ENCODE peak calls at places on chromosome 11, in nine cellular contexts. V is stomach, O is GM12891, W is HCT116, Q is prostate gland, X is upper lobe of left lung, I is K562, P is endothelial cell of umbilical vein, E is sigmoid colon. U is an unnamed sample.

GRCh38 chr11:113974741-113975470 is at the start of gene HTR3A:
- DNase-seq in P (peak), Q (peak), O (no peak), E (no peak), X (peak), I (peak), V (peak), W (peak), U (no peak)

GRCh38 chr11:69887330-69887729 is 68.1 kb upstream of the FGF3 start:
- DNase-seq in O (no peak), P (no peak), I (no peak), E (no peak), W (no peak), Q (no peak), V (no peak), X (no peak), U (no peak)

GRCh38 chr11:79691445-79691844 is 250.6 kb upstream of the TENM4 start:
- DNase-seq in X (no peak), I (no peak), E (no peak), O (no peak), V (no peak), W (no peak), Q (no peak), P (no peak), U (no peak)

GRCh38 chr11:128422576-128423370 is 164.6 kb downstream of the ETS1 start:
- DNase-seq in O (no peak), W (no peak), Q (no peak), E (no peak), X (peak), I (no peak), P (no peak), V (peak), U (no peak)

GRCh38 chr11:128898580-128899344 is 7.6 kb downstream of the KCNJ5 start:
- DNase-seq in V (no peak), E (peak), I (no peak), P (no peak), Q (no peak), X (no peak), W (no peak), O (no peak), U (no peak)

GRCh38 chr11:94740975-94741707 is 27.0 kb upstream of the AMOTL1 start:
- DNase-seq in E (peak), W (peak), O (peak), V (no peak), Q (peak), I (peak), X (peak), P (peak), U (no peak)

GRCh38 chr11:12112731-12113130 is 2.3 kb downstream of the MICAL2 start:
- DNase-seq in O (no peak), I (no peak), Q (no peak), V (no peak), X (no peak), W (no peak), E (no peak), P (no peak), U (no peak)

GRCh38 chr11:115364892-115365291 is 139.3 kb downstream of the CADM1 start:
- DNase-seq in X (no peak), P (no peak), W (no peak), I (no peak), V (no peak), E (no peak), Q (no peak), O (no peak), U (no peak)

GRCh38 chr11:62689421-62690183 is at the start of gene LRRN4CL:
- DNase-seq in W (no peak), P (no peak), E (peak), X (no peak), I (no peak), Q (no peak), O (no peak), V (peak), U (no peak)

GRCh38 chr11:128471138-128471661 is 116.2 kb downstream of the ETS1 start:
- DNase-seq in W (no peak), Q (no peak), O (no peak), E (no peak), X (no peak), V (no peak), P (no peak), I (no peak), U (no peak)

GRCh38 chr11:83751041-83751440 is 464.9 kb upstream of the CCDC90B start:
- DNase-seq in E (no peak), V (no peak), I (no peak), Q (no peak), O (no peak), W (no peak), X (no peak), P (no peak), U (no peak)

GRCh38 chr11:11550534-11550933 is 71.3 kb downstream of the GALNT18 start:
- DNase-seq in I (no peak), O (no peak), Q (no peak), E (no peak), W (no peak), P (no peak), V (no peak), X (no peak), U (no peak)

GRCh38 chr11:78379039-78379670 is 38.5 kb downstream of the GAB2 start:
- DNase-seq in Q (no peak), I (no peak), W (no peak), X (no peak), V (no peak), P (no peak), E (no peak), O (no peak), U (no peak)

GRCh38 chr11:80136991-80137390 is 696.2 kb upstream of the TENM4 start:
- DNase-seq in Q (no peak), V (no peak), I (no peak), W (no peak), P (no peak), E (no peak), X (no peak), O (no peak), U (no peak)

GRCh38 chr11:24496371-24496727 is 504 bp upstream of the LUZP2 start:
- DNase-seq in X (no peak), W (no peak), Q (no peak), O (no peak), I (no peak), E (no peak), V (no peak), P (no peak), U (no peak)

GRCh38 chr11:91921974-91922373 is 302.6 kb upstream of the FAT3 start:
- DNase-seq in I (no peak), E (no peak), X (no peak), O (no peak), Q (no peak), W (no peak), P (peak), V (no peak), U (no peak)

GRCh38 chr11:46948378-46949131 is 12.0 kb downstream of the CSTPP1 start:
- DNase-seq in V (no peak), X (no peak), I (no peak), O (no peak), W (no peak), Q (no peak), E (no peak), P (peak), U (no peak)

GRCh38 chr11:83687787-83688186 is 401.6 kb upstream of the CCDC90B start:
- DNase-seq in O (no peak), Q (no peak), I (no peak), P (no peak), X (no peak), W (no peak), E (no peak), V (no peak), U (no peak)

GRCh38 chr11:101128571-101129202 is 926 bp downstream of the PGR start:
- DNase-seq in Q (no peak), V (no peak), P (no peak), X (peak), I (peak), W (no peak), E (peak), O (no peak), U (no peak)

GRCh38 chr11:8917157-8917820 is 6.3 kb downstream of the AKIP1 start:
- DNase-seq in V (peak), P (peak), I (no peak), Q (peak), E (peak), W (no peak), O (no peak), X (no peak), U (no peak)

GRCh38 chr11:27545946-27546345 is 39.4 kb upstream of the LIN7C start:
- DNase-seq in E (no peak), O (no peak), W (no peak), I (no peak), P (no peak), Q (no peak), V (no peak), X (no peak), U (no peak)

GRCh38 chr11:75767228-75767572 is 1.4 kb upstream of the DGAT2 start:
- DNase-seq in E (peak), Q (no peak), V (no peak), P (no peak), I (no peak), W (no peak), X (no peak), O (no peak), U (no peak)

GRCh38 chr11:75766449-75767227 is 1.9 kb upstream of the DGAT2 start:
- DNase-seq in Q (no peak), P (no peak), E (peak), V (no peak), I (no peak), O (no peak), X (no peak), W (no peak), U (no peak)

GRCh38 chr11:75768909-75769771 is 562 bp downstream of the DGAT2 start:
- DNase-seq in P (no peak), O (no peak), Q (peak), W (no peak), I (no peak), X (no peak), V (no peak), E (peak), U (peak)

GRCh38 chr11:75767793-75768111 is 826 bp upstream of the DGAT2 start:
- DNase-seq in E (no peak), O (no peak), I (no peak), P (no peak), V (no peak), Q (no peak), X (no peak), W (no peak), U (no peak)

GRCh38 chr11:75768112-75768908 is at the start of gene DGAT2:
- DNase-seq in E (peak), W (peak), V (peak), X (peak), O (peak), I (peak), Q (peak), P (peak), U (peak)
- TF ChIP-seq POLR2AphosphoS5 in E (no peak), W (peak), V (peak), X (peak), O (no peak), I (no peak), Q (peak), P (peak), U (peak)

GRCh38 chr11:118917488-118918127 is 8.1 kb downstream of the BCL9L start:
- DNase-seq in Q (no peak), E (peak), P (no peak), X (peak), W (no peak), I (no peak), O (no peak), V (no peak), U (no peak)

GRCh38 chr11:118916842-118917388 is 8.8 kb downstream of the BCL9L start:
- DNase-seq in I (no peak), X (no peak), E (peak), V (no peak), Q (peak), O (no peak), W (no peak), P (no peak), U (no peak)

GRCh38 chr11:118918686-118919280 is 6.9 kb downstream of the BCL9L start:
- DNase-seq in P (no peak), W (no peak), V (no peak), Q (no peak), X (peak), O (no peak), E (peak), I (no peak), U (no peak)

GRCh38 chr11:118915941-118916841 is 9.5 kb downstream of the BCL9L start:
- DNase-seq in W (no peak), O (no peak), V (no peak), Q (no peak), P (no peak), I (no peak), E (peak), X (no peak), U (no peak)

DNA sequence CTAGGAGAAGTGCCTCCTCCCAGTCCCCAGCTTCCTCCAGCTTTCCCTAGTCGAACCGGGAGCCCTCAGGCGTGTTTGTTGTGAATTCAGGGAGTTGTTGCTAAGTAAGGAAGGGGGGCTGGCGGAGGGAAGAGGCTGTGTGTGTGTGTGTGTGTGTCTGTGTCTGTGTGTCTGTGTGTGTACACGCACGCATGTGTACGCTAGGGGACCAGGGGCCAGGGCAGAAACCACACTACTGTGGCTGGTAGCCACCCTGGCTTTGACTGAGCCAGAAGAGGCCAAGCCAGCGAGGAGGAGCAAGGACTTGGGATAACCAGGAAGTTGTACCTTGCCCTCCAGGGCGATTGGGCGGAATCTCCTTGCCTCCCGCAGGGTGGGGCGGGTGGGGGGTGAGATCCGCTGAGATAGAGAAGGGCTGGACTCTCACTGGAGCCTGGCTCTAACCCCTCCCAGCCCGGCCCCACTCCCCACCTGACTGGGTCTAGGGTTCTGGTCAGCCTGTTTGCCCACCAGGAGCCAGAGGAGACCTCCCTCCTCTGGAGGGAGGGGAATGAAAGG is 7.5 kb downstream of the BCL9L start:
- DNase-seq in X (no peak), P (peak), Q (peak), W (no peak), O (no peak), V (peak), E (peak), I (peak), U (no peak)
- TF ChIP-seq POLR2AphosphoS5 in X (peak), P (no peak), Q (no peak), W (peak), O (no peak), V (peak), E (peak), I (no peak), U (no peak)

GRCh38 chr11:72010529-72011233 is 12.0 kb downstream of the IL18BP start:
- DNase-seq in V (no peak), I (no peak), P (no peak), E (no peak), Q (no peak), O (no peak), X (no peak), W (no peak), U (no peak)
- TF ChIP-seq POLR2AphosphoS5 in V (no peak), I (no peak), P (no peak), E (no peak), Q (no peak), O (no peak), X (no peak), W (no peak), U (no peak)

DNA sequence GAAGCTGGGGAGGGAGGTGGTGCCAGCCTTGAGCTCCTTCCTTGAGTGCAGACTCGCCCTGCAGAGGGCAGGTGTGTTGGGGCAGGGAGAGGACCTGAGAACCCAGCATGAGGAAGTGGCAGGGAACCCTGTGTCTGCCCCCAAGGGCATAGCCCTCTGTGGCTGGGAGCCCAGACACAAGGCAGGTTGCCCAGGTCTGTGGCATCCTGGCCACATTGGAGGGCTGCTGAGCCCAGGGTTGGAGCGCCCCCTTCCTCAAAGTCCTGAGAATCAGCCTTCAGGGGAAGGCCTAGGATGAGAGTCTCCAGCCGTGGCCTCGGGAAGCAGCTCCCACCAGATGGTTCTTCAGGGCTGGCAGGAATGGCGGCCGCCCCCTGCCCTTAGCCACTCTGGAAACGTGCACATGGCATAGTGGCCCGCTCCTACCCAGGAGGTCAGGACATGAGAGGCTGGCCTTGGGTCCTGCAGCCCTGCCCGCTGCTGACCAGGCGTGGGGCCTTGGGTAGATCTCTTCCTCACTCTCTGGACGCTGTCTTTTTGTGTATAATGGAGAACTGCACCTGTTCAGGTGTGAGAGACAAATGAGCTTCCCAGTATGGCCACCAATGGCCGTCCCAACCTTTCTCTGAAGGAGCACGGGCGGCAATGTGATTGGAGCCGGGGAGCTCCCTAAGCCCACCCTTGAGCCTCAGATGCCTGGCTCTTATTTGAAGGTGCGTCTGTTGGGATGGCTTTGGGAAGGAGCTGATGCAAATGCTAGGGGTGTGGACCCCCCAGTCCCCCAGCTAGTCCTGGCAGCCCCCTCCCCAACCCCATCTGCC is 4.5 kb upstream of the CDC42BPG start:
- DNase-seq in O (no peak), I (no peak), E (no peak), X (no peak), P (no peak), W (no peak), Q (no peak), V (peak), U (no peak)
- TF ChIP-seq POLR2AphosphoS5 in O (no peak), I (no peak), E (no peak), X (no peak), P (no peak), W (no peak), Q (no peak), V (peak), U (no peak)

DNA sequence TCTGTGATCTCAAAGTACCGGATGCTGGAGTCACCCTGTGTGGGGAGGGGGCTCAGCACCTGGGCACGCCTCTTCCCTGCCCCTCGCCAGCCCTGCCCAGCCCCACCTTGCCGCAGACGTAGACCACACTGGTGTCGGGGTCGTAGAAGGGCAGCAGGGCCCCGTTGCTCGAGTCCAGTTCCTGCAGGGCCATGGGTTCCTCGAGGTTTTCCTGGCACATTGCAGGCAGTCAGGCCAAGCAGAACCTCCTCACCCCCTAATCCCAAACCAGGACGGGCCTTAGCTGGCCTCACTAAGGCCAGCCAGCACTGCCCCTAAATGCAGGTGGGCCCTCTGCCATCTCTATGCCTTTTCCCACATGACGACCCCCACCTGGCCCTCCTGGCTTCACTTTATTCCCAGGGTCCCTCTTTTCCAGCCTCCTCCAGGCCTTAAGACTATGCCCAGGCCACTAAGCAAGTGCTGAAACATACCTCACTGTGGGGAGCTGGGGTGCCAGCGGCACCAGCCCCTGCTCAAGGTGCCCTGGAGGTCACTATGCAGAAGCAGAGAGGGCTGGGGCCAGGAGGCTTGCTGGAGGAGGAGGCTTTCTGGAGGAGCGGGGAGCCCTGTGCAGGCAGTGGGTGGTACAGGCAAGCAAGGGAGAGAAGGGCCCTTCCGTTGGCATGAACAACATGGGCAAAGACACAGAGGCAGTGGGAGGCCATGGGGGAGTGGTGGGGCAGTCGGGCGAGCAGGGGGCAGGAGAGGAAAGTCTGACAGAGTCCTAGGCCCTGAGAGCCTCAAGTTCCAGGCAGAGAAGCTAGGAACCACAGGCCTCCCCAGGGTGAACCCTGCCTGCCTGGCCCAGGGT is 2.8 kb downstream of the CORO1B start:
- DNase-seq in W (no peak), P (no peak), V (no peak), O (no peak), E (no peak), Q (no peak), I (no peak), X (no peak), U (no peak)
- TF ChIP-seq POLR2AphosphoS5 in W (no peak), P (no peak), V (no peak), O (no peak), E (no peak), Q (no peak), I (no peak), X (no peak), U (no peak)